ENCODE peak calls at places on chromosomes 4 and X, in six cellular contexts. One of them, this sample, is unnamed.

GRCh38 chr4:94507708-94508107 is 56.0 kb downstream of the PDLIM5 start:
- DNase-seq in T1000: no peak
- DNase-seq in K562: peak; percentile 19
- DNase-seq in left ventricle myocardium inferior: peak; percentile 37
- DNase-seq in AML-193: no peak
- DNase-seq in renal cortical epithelial cell: peak; percentile 95
- DNase-seq in this sample: peak; percentile 59

GRCh38 chr4:57854748-57855147 is 744.6 kb upstream of the IGFBP7 start:
- DNase-seq in T1000: no peak
- DNase-seq in K562: no peak
- DNase-seq in left ventricle myocardium inferior: no peak
- DNase-seq in AML-193: no peak
- DNase-seq in renal cortical epithelial cell: peak; percentile 81
- DNase-seq in this sample: no peak

GRCh38 chr4:185470503-185471195 is 884 bp downstream of the CCDC110 start:
- DNase-seq in T1000: no peak
- DNase-seq in K562: peak; percentile 16
- DNase-seq in left ventricle myocardium inferior: peak; percentile 49
- DNase-seq in AML-193: no peak
- DNase-seq in renal cortical epithelial cell: peak; percentile 45
- DNase-seq in this sample: peak; percentile 86

GRCh38 chr4:104815593-104816156 is 321.0 kb upstream of the CXXC4 start:
- DNase-seq in T1000: no peak
- DNase-seq in K562: no peak
- DNase-seq in left ventricle myocardium inferior: no peak
- DNase-seq in AML-193: no peak
- DNase-seq in renal cortical epithelial cell: peak; percentile 15
- DNase-seq in this sample: no peak

GRCh38 chr4:64384237-64385176 is 24.7 kb downstream of the TECRL start:
- DNase-seq in T1000: no peak
- DNase-seq in K562: no peak
- DNase-seq in left ventricle myocardium inferior: no peak
- DNase-seq in AML-193: no peak
- DNase-seq in renal cortical epithelial cell: no peak
- DNase-seq in this sample: no peak

GRCh38 chrX:134006484-134007161 is 21.2 kb upstream of the GPC3 start:
- DNase-seq in T1000: no peak
- DNase-seq in K562: no peak
- DNase-seq in left ventricle myocardium inferior: no peak
- DNase-seq in AML-193: no peak
- DNase-seq in renal cortical epithelial cell: no peak
- DNase-seq in this sample: no peak

GRCh38 chr4:174874898-174875297 is 43.3 kb upstream of the ADAM29 start:
- DNase-seq in T1000: no peak
- DNase-seq in K562: no peak
- DNase-seq in left ventricle myocardium inferior: no peak
- DNase-seq in AML-193: no peak
- DNase-seq in renal cortical epithelial cell: no peak
- DNase-seq in this sample: no peak

GRCh38 chr4:63618883-63619573 is 790.2 kb downstream of the TECRL start:
- DNase-seq in T1000: no peak
- DNase-seq in K562: no peak
- DNase-seq in left ventricle myocardium inferior: no peak
- DNase-seq in AML-193: no peak
- DNase-seq in renal cortical epithelial cell: no peak
- DNase-seq in this sample: no peak

GRCh38 chr4:32824321-32824720 is 2104.2 kb downstream of the PCDH7 start:
- DNase-seq in T1000: peak; percentile 26
- DNase-seq in K562: no peak
- DNase-seq in left ventricle myocardium inferior: no peak
- DNase-seq in AML-193: no peak
- DNase-seq in renal cortical epithelial cell: no peak
- DNase-seq in this sample: no peak

GRCh38 chr4:148065069-148065468 is 333.2 kb downstream of the ARHGAP10 start:
- DNase-seq in T1000: no peak
- DNase-seq in K562: no peak
- DNase-seq in left ventricle myocardium inferior: no peak
- DNase-seq in AML-193: no peak
- DNase-seq in renal cortical epithelial cell: peak; percentile 57
- DNase-seq in this sample: no peak

GRCh38 chrX:6821730-6822129 is 286.8 kb upstream of the VCX3A start:
- DNase-seq in T1000: no peak
- DNase-seq in K562: no peak
- DNase-seq in left ventricle myocardium inferior: no peak
- DNase-seq in AML-193: no peak
- DNase-seq in renal cortical epithelial cell: no peak
- DNase-seq in this sample: no peak

GRCh38 chr4:187027231-187027760 is 303.6 kb upstream of the FAT1 start:
- DNase-seq in T1000: no peak
- DNase-seq in K562: no peak
- DNase-seq in left ventricle myocardium inferior: no peak
- DNase-seq in AML-193: no peak
- DNase-seq in renal cortical epithelial cell: peak; percentile 22
- DNase-seq in this sample: no peak

GRCh38 chr4:1463088-1463926 is 57.1 kb upstream of the NKX1-1 start:
- DNase-seq in T1000: no peak
- DNase-seq in K562: no peak
- DNase-seq in left ventricle myocardium inferior: no peak
- DNase-seq in AML-193: no peak
- DNase-seq in renal cortical epithelial cell: no peak
- DNase-seq in this sample: peak; percentile 72

GRCh38 chr4:70577220-70577927 is 14.7 kb upstream of the AMBN start:
- DNase-seq in T1000: no peak
- DNase-seq in K562: no peak
- DNase-seq in left ventricle myocardium inferior: no peak
- DNase-seq in AML-193: no peak
- DNase-seq in renal cortical epithelial cell: no peak
- DNase-seq in this sample: no peak

GRCh38 chr4:76105652-76106051 is 31.1 kb downstream of the ART3 start:
- DNase-seq in T1000: no peak
- DNase-seq in K562: no peak
- DNase-seq in left ventricle myocardium inferior: no peak
- DNase-seq in AML-193: no peak
- DNase-seq in renal cortical epithelial cell: no peak
- DNase-seq in this sample: no peak

GRCh38 chrX:47877327-47877726 is 40.6 kb downstream of the ZNF81 start:
- DNase-seq in T1000: no peak
- DNase-seq in K562: no peak
- DNase-seq in left ventricle myocardium inferior: no peak
- DNase-seq in AML-193: no peak
- DNase-seq in renal cortical epithelial cell: no peak
- DNase-seq in this sample: no peak

GRCh38 chrX:18194688-18195087 is 26.0 kb downstream of the BEND2 start:
- DNase-seq in T1000: no peak
- DNase-seq in K562: no peak
- DNase-seq in left ventricle myocardium inferior: no peak
- DNase-seq in AML-193: no peak
- DNase-seq in renal cortical epithelial cell: no peak
- DNase-seq in this sample: no peak

GRCh38 chrX:151871244-151871643 is 41.4 kb upstream of the MAGEA4 start:
- DNase-seq in T1000: peak; percentile 18
- DNase-seq in K562: no peak
- DNase-seq in left ventricle myocardium inferior: no peak
- DNase-seq in AML-193: no peak
- DNase-seq in renal cortical epithelial cell: peak; percentile 47
- DNase-seq in this sample: no peak

GRCh38 chr4:37693450-37694190 is 7.4 kb upstream of the RELL1 start:
- DNase-seq in T1000: peak; percentile 73
- DNase-seq in K562: no peak
- DNase-seq in left ventricle myocardium inferior: no peak
- DNase-seq in AML-193: no peak
- DNase-seq in renal cortical epithelial cell: peak; percentile 75
- DNase-seq in this sample: no peak

GRCh38 chr4:114879916-114880315 is 233.5 kb downstream of the NDST4 start:
- DNase-seq in T1000: no peak
- DNase-seq in K562: no peak
- DNase-seq in left ventricle myocardium inferior: no peak
- DNase-seq in AML-193: no peak
- DNase-seq in renal cortical epithelial cell: peak; percentile 69
- DNase-seq in this sample: no peak

GRCh38 chr4:98639523-98639922 is 18.9 kb downstream of the TSPAN5 start:
- DNase-seq in T1000: no peak
- DNase-seq in K562: no peak
- DNase-seq in left ventricle myocardium inferior: no peak
- DNase-seq in AML-193: no peak
- DNase-seq in renal cortical epithelial cell: no peak
- DNase-seq in this sample: no peak

GRCh38 chrX:115067812-115068211 is 50.4 kb upstream of the IL13RA2 start:
- DNase-seq in T1000: no peak
- DNase-seq in K562: no peak
- DNase-seq in left ventricle myocardium inferior: no peak
- DNase-seq in AML-193: no peak
- DNase-seq in renal cortical epithelial cell: no peak
- DNase-seq in this sample: no peak

GRCh38 chr4:173046818-173047217 is 121.8 kb upstream of the GALNT7 start:
- DNase-seq in T1000: no peak
- DNase-seq in K562: no peak
- DNase-seq in left ventricle myocardium inferior: no peak
- DNase-seq in AML-193: no peak
- DNase-seq in renal cortical epithelial cell: peak; percentile 88
- DNase-seq in this sample: no peak

GRCh38 chr4:62644372-62644771 is 1444.2 kb downstream of the ADGRL3 start:
- DNase-seq in T1000: no peak
- DNase-seq in K562: no peak
- DNase-seq in left ventricle myocardium inferior: no peak
- DNase-seq in AML-193: no peak
- DNase-seq in renal cortical epithelial cell: peak; percentile 1
- DNase-seq in this sample: no peak

GRCh38 chr4:80900908-80901307 is 129.6 kb upstream of the BMP3 start:
- DNase-seq in T1000: no peak
- DNase-seq in K562: no peak
- DNase-seq in left ventricle myocardium inferior: no peak
- DNase-seq in AML-193: no peak
- DNase-seq in renal cortical epithelial cell: no peak
- DNase-seq in this sample: no peak

GRCh38 chr4:17033256-17034245 is 135.1 kb upstream of the LDB2 start:
- DNase-seq in T1000: no peak
- DNase-seq in K562: no peak
- DNase-seq in left ventricle myocardium inferior: no peak
- DNase-seq in AML-193: no peak
- DNase-seq in renal cortical epithelial cell: peak; percentile 56
- DNase-seq in this sample: no peak

GRCh38 chr4:117588771-117589170 is 445.5 kb upstream of the NDST3 start:
- DNase-seq in T1000: no peak
- DNase-seq in K562: no peak
- DNase-seq in left ventricle myocardium inferior: no peak
- DNase-seq in AML-193: no peak
- DNase-seq in renal cortical epithelial cell: no peak
- DNase-seq in this sample: no peak

GRCh38 chr4:87805971-87806370 is 6.6 kb downstream of the IBSP start:
- DNase-seq in T1000: no peak
- DNase-seq in K562: no peak
- DNase-seq in left ventricle myocardium inferior: no peak
- DNase-seq in AML-193: peak; percentile 19
- DNase-seq in renal cortical epithelial cell: no peak
- DNase-seq in this sample: no peak

GRCh38 chr4:48908687-48909086 is 2.1 kb upstream of the OCIAD2 start:
- DNase-seq in T1000: no peak
- DNase-seq in K562: no peak
- DNase-seq in left ventricle myocardium inferior: no peak
- DNase-seq in AML-193: no peak
- DNase-seq in renal cortical epithelial cell: no peak
- DNase-seq in this sample: no peak

GRCh38 chr4:54754394-54754793 is 96.6 kb downstream of the KIT start:
- DNase-seq in T1000: no peak
- DNase-seq in K562: no peak
- DNase-seq in left ventricle myocardium inferior: no peak
- DNase-seq in AML-193: no peak
- DNase-seq in renal cortical epithelial cell: no peak
- DNase-seq in this sample: no peak

GRCh38 chrX:79588233-79588632 is 221.1 kb upstream of the ITM2A start:
- DNase-seq in T1000: no peak
- DNase-seq in K562: no peak
- DNase-seq in left ventricle myocardium inferior: no peak
- DNase-seq in AML-193: no peak
- DNase-seq in renal cortical epithelial cell: no peak
- DNase-seq in this sample: no peak

GRCh38 chrX:318739-319578 is at the start of gene GTPBP6:
- DNase-seq in T1000: no peak
- DNase-seq in K562: peak; percentile 76
- DNase-seq in left ventricle myocardium inferior: peak; percentile 100
- DNase-seq in AML-193: no peak
- DNase-seq in renal cortical epithelial cell: peak; percentile 97
- DNase-seq in this sample: peak; percentile 100